ENCODE peak calls at places on chromosomes 6 and 20, in ten cellular contexts. K is stomach, P is RWPE1, Z is bronchial epithelial cell, W is progenitor cell of endocrine pancreas, B is uterus, E is prostate gland, R is B cell, G is brain microvascular endothelial cell, Q is breast epithelium. O is an unnamed sample.

GRCh38 chr6:107079429-107079828 is 35.9 kb downstream of the BEND3 start:
- DNase-seq in K (no peak), P (no peak), Z (no peak), W (no peak), B (no peak), E (no peak), R (no peak), G (no peak), Q (no peak), O (no peak)

GRCh38 chr6:148027201-148027600 is 315.4 kb upstream of the SASH1 start:
- DNase-seq in K (no peak), P (no peak), Z (peak; percentile 76), W (no peak), B (no peak), E (no peak), R (no peak), G (no peak), Q (no peak), O (no peak)

GRCh38 chr6:133551847-133552331 is 310.7 kb downstream of the EYA4 start:
- DNase-seq in K (no peak), P (peak; percentile 16), Z (peak; percentile 71), W (no peak), B (peak; percentile 24), E (no peak), R (no peak), G (peak; percentile 98), Q (no peak), O (peak; percentile 100)

GRCh38 chr20:2872304-2873009 is 824 bp upstream of the PTPRA start:
- DNase-seq in K (peak; percentile 64), P (peak; percentile 52), Z (peak; percentile 43), W (peak; percentile 41), B (peak; percentile 45), E (peak; percentile 30), R (peak; percentile 76), G (peak; percentile 49), Q (peak; percentile 27), O (peak; percentile 51)

GRCh38 chr20:371755-372542 is 8.6 kb upstream of the TRIB3 start:
- DNase-seq in K (peak; percentile 71), P (peak; percentile 80), Z (peak; percentile 85), W (no peak), B (peak; percentile 32), E (peak; percentile 64), R (no peak), G (peak; percentile 55), Q (peak; percentile 71), O (peak; percentile 67)

GRCh38 chr6:33416386-33417126 is 1.4 kb downstream of the CUTA start:
- DNase-seq in K (no peak), P (no peak), Z (no peak), W (no peak), B (no peak), E (no peak), R (no peak), G (no peak), Q (no peak), O (no peak)

GRCh38 chr6:80469977-80470376 is 363.5 kb downstream of the BCKDHB start:
- DNase-seq in K (no peak), P (no peak), Z (no peak), W (no peak), B (no peak), E (no peak), R (no peak), G (no peak), Q (no peak), O (no peak)

GRCh38 chr6:156971153-156971882 is 194.1 kb downstream of the ARID1B start:
- DNase-seq in K (no peak), P (no peak), Z (no peak), W (no peak), B (no peak), E (no peak), R (no peak), G (no peak), Q (no peak), O (no peak)

GRCh38 chr6:90005048-90005827 is 111.0 kb downstream of the GJA10 start:
- DNase-seq in K (no peak), P (no peak), Z (no peak), W (no peak), B (no peak), E (no peak), R (no peak), G (no peak), Q (no peak), O (no peak)

GRCh38 chr20:25529295-25529951 is 55.9 kb downstream of the NINL start:
- DNase-seq in K (no peak), P (no peak), Z (peak; percentile 25), W (no peak), B (no peak), E (no peak), R (no peak), G (no peak), Q (no peak), O (no peak)
- TF ChIP-seq CTCF in K (no peak), P (no peak), Z (no peak), W (no peak), B (no peak), E (no peak), R (no peak), G (no peak), Q (no peak), O (no peak)

GRCh38 chr20:43247361-43247760 is 57.7 kb upstream of the PTPRT start:
- DNase-seq in K (no peak), P (no peak), Z (no peak), W (no peak), B (no peak), E (no peak), R (no peak), G (no peak), Q (no peak), O (no peak)

GRCh38 chr20:43248341-43248740 is 58.6 kb upstream of the PTPRT start:
- DNase-seq in K (no peak), P (no peak), Z (no peak), W (no peak), B (no peak), E (no peak), R (no peak), G (no peak), Q (no peak), O (no peak)

GRCh38 chr20:43244647-43245046 is 54.9 kb upstream of the PTPRT start:
- DNase-seq in K (no peak), P (no peak), Z (no peak), W (no peak), B (no peak), E (no peak), R (no peak), G (no peak), Q (no peak), O (no peak)

GRCh38 chr20:43241057-43241702 is 51.5 kb upstream of the PTPRT start:
- DNase-seq in K (no peak), P (no peak), Z (no peak), W (no peak), B (no peak), E (no peak), R (no peak), G (no peak), Q (no peak), O (no peak)

GRCh38 chr20:43243672-43244269 is 54.1 kb upstream of the PTPRT start:
- DNase-seq in K (no peak), P (no peak), Z (no peak), W (no peak), B (no peak), E (no peak), R (no peak), G (no peak), Q (peak; percentile 19), O (no peak)
- TF ChIP-seq CTCF in K (no peak), P (peak; percentile 19), Z (no peak), W (peak; percentile 58), B (no peak), E (no peak), R (no peak), G (no peak), Q (peak; percentile 13), O (no peak)

DNA sequence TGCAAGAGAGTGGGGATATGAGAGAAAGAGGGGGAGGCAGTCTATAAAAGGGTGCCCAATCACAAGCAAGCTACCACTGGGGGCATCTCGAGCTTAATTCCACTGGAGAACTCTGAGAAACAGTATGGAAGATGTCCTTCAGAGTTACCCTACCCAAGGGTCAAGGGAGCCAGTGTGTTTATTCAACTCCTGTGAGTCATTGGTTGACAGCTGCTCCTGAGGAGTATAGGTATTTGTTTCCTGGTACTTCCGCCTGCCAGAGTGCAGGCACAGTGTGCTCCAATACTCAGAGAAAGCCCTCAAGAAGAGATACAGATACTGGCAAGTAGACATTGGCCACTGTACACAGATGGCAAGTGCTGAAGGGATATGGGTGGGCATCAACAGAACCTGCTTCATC is 49.5 kb downstream of the ARHGAP40 start:
- DNase-seq in K (no peak), P (no peak), Z (peak; percentile 35), W (no peak), B (no peak), E (no peak), R (no peak), G (no peak), Q (no peak), O (no peak)
- TF ChIP-seq CTCF in K (no peak), P (no peak), Z (no peak), W (no peak), B (no peak), E (no peak), R (no peak), G (no peak), Q (no peak), O (no peak)

DNA sequence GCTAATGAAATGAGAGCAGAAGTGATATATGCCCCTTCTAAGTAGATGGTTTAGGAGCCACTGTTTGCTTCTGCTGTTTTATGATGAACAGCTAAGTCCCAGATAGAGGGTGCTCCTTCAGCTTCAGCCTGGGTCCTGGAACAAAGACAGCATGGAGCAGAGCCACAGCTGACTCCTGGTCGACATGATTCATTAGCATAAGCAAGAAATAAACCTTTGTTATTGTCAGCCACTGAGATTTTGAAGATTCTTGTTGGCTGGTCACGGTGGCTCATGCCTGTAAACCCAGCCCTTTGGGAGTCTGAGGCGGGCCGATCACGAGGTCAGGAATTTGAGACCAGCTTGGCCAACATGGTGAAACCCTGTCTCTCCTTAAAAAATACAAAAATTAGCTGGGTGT is 47.7 kb upstream of the ARMC2 start:
- DNase-seq in K (no peak), P (no peak), Z (no peak), W (no peak), B (no peak), E (no peak), R (no peak), G (no peak), Q (no peak), O (peak; percentile 35)
- TF ChIP-seq CTCF in K (no peak), P (no peak), Z (no peak), W (no peak), B (no peak), E (no peak), R (no peak), G (peak; percentile 2), Q (no peak), O (no peak)

DNA sequence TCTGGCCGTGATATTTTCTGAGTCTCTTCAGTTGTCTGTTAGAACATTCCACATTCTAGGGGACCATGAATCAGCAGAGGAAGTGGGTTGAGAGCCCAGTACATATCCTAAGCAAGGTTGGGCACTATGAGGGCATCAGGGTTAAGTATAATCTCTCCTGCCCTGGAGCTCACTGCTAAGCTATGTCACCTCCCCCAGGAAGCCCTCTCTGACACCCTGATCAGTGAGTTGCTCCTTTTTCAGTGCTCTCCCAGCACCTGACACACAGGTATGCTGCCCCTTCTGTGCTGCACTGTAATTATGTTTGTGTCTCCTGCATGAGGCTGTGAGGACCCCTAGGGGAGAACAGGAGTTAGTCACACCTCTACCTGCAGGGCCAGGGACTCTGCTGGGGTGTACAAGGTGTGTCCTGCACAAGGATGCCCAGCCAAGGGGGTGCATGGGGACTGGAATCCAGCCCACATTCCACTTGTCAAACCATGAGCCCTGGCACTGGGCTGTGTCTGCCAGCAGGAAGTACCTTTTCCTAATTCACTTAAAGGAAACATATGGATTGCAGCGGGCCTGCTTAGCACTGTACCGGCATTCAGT is 3.9 kb downstream of the RAB44 start:
- DNase-seq in K (no peak), P (peak; percentile 49), Z (peak; percentile 52), W (no peak), B (no peak), E (no peak), R (no peak), G (no peak), Q (no peak), O (no peak)
- TF ChIP-seq CTCF in K (no peak), P (no peak), Z (peak; percentile 35), W (peak; percentile 53), B (no peak), E (peak; percentile 17), R (no peak), G (no peak), Q (no peak), O (no peak)